ENCODE peak calls at places on chromosomes 13 and 19, in six cellular contexts. I, W, D, O, U and Z are unnamed samples.

GRCh38 chr19:45878043-45878794 is 7.7 kb downstream of the IRF2BP1 start:
- DNase-seq in I (no peak), W (no peak), D (no peak), O (no peak), U (no peak), Z (no peak)

GRCh38 chr13:98775844-98776598 is 23.5 kb upstream of the SLC15A1 start:
- DNase-seq in I (no peak), W (no peak), D (no peak), O (peak; percentile 90), U (no peak), Z (no peak)

GRCh38 chr19:48770734-48771472 is 15.6 kb downstream of the FGF21 start:
- DNase-seq in I (no peak), W (no peak), D (no peak), O (no peak), U (no peak), Z (no peak)

GRCh38 chr19:36093687-36094086 is 17.3 kb upstream of the OVOL3 start:
- DNase-seq in I (no peak), W (no peak), D (no peak), O (no peak), U (peak; percentile 38), Z (no peak)

GRCh38 chr13:33722216-33722900 is 95.6 kb upstream of the RFC3 start:
- DNase-seq in I (no peak), W (no peak), D (no peak), O (no peak), U (no peak), Z (no peak)

GRCh38 chr19:13150919-13151604 is 851 bp downstream of the IER2 start:
- DNase-seq in I (no peak), W (peak; percentile 28), D (peak; percentile 13), O (peak; percentile 26), U (no peak), Z (no peak)

GRCh38 chr19:34274284-34274826 is 20.0 kb downstream of the GARRE1 start:
- DNase-seq in I (no peak), W (no peak), D (no peak), O (no peak), U (no peak), Z (no peak)

GRCh38 chr13:36088001-36088400 is 43.2 kb downstream of the DCLK1 start:
- DNase-seq in I (no peak), W (no peak), D (no peak), O (no peak), U (no peak), Z (no peak)

GRCh38 chr19:34148672-34149185 is 23.6 kb upstream of the LSM14A start:
- DNase-seq in I (no peak), W (no peak), D (no peak), O (no peak), U (no peak), Z (no peak)

GRCh38 chr13:79853258-79853657 is 372.3 kb downstream of the NDFIP2 start:
- DNase-seq in I (no peak), W (no peak), D (no peak), O (no peak), U (no peak), Z (no peak)

GRCh38 chr19:7636691-7637373 is at the start of gene STXBP2:
- DNase-seq in I (peak; percentile 86), W (peak; percentile 85), D (peak; percentile 92), O (no peak), U (no peak), Z (peak; percentile 90)

GRCh38 chr13:30690282-30691188 is 44.8 kb upstream of the ALOX5AP start:
- DNase-seq in I (no peak), W (peak; percentile 21), D (peak; percentile 16), O (peak; percentile 92), U (no peak), Z (peak; percentile 16)

GRCh38 chr19:15244808-15245207 is 12.6 kb upstream of the EPHX3 start:
- DNase-seq in I (no peak), W (no peak), D (no peak), O (no peak), U (no peak), Z (no peak)

GRCh38 chr19:737591-738093 is 13.3 kb upstream of the MISP start:
- DNase-seq in I (peak; percentile 42), W (peak; percentile 24), D (peak; percentile 52), O (no peak), U (no peak), Z (peak; percentile 38)

GRCh38 chr19:19214892-19215291 is 3.1 kb downstream of the NCAN start:
- DNase-seq in I (peak; percentile 14), W (no peak), D (no peak), O (no peak), U (no peak), Z (no peak)

GRCh38 chr13:94174009-94174408 is 305.5 kb downstream of the DCT start:
- DNase-seq in I (no peak), W (no peak), D (no peak), O (no peak), U (no peak), Z (no peak)

GRCh38 chr13:51645154-51645650 is 60.9 kb downstream of the WDFY2 start:
- DNase-seq in I (no peak), W (no peak), D (no peak), O (peak; percentile 87), U (no peak), Z (peak; percentile 85)

GRCh38 chr19:4547303-4548237 is 7.7 kb upstream of the LRG1 start:
- DNase-seq in I (no peak), W (no peak), D (no peak), O (no peak), U (no peak), Z (no peak)

GRCh38 chr13:104001766-104002165 is 935.5 kb upstream of the SLC10A2 start:
- DNase-seq in I (no peak), W (no peak), D (no peak), O (no peak), U (no peak), Z (no peak)

GRCh38 chr19:39607021-39607420 is 4.7 kb downstream of the LGALS13 start:
- DNase-seq in I (no peak), W (no peak), D (no peak), O (no peak), U (no peak), Z (no peak)

GRCh38 chr13:42384265-42384664 is 112.3 kb downstream of the AKAP11 start:
- DNase-seq in I (no peak), W (no peak), D (no peak), O (no peak), U (no peak), Z (no peak)

GRCh38 chr13:22090114-22090513 is 419.2 kb downstream of the FGF9 start:
- DNase-seq in I (no peak), W (no peak), D (no peak), O (no peak), U (no peak), Z (no peak)

GRCh38 chr19:5313307-5313706 is 27.3 kb downstream of the PTPRS start:
- DNase-seq in I (no peak), W (no peak), D (no peak), O (no peak), U (peak; percentile 20), Z (no peak)

GRCh38 chr13:105848494-105848893 is 687.0 kb downstream of the EFNB2 start:
- DNase-seq in I (no peak), W (no peak), D (no peak), O (no peak), U (peak; percentile 27), Z (no peak)

GRCh38 chr13:46893221-46893620 is 3.6 kb downstream of the HTR2A start:
- DNase-seq in I (no peak), W (no peak), D (no peak), O (no peak), U (no peak), Z (no peak)

GRCh38 chr19:30446844-30447243 is 74.7 kb downstream of the ZNF536 start:
- DNase-seq in I (no peak), W (no peak), D (no peak), O (no peak), U (no peak), Z (no peak)

GRCh38 chr19:45468159-45468651 is 409 bp downstream of the FOSB start:
- DNase-seq in I (no peak), W (peak; percentile 63), D (peak; percentile 30), O (peak; percentile 14), U (no peak), Z (no peak)

GRCh38 chr19:48795855-48796142 is 15.0 kb downstream of the BCAT2 start:
- DNase-seq in I (no peak), W (no peak), D (no peak), O (no peak), U (no peak), Z (no peak)

GRCh38 chr19:58559275-58560006 is 1.0 kb upstream of the UBE2M start:
- DNase-seq in I (peak; percentile 81), W (peak; percentile 65), D (peak; percentile 51), O (peak; percentile 85), U (no peak), Z (no peak)

GRCh38 chr13:40230833-40231266 is 435.6 kb downstream of the FOXO1 start:
- DNase-seq in I (no peak), W (no peak), D (no peak), O (peak; percentile 68), U (no peak), Z (no peak)

GRCh38 chr19:32012206-32012605 is 333.2 kb upstream of the ZNF507 start:
- DNase-seq in I (no peak), W (no peak), D (no peak), O (no peak), U (no peak), Z (no peak)

GRCh38 chr13:41029629-41030028 is 10.5 kb upstream of the ELF1 start:
- DNase-seq in I (no peak), W (no peak), D (no peak), O (no peak), U (no peak), Z (no peak)

GRCh38 chr13:109154546-109154945 is 525.1 kb downstream of the MYO16 start:
- DNase-seq in I (no peak), W (no peak), D (no peak), O (no peak), U (no peak), Z (no peak)

GRCh38 chr13:87827479-87827878 is 156.3 kb downstream of the SLITRK5 start:
- DNase-seq in I (no peak), W (no peak), D (no peak), O (no peak), U (no peak), Z (no peak)